ENCODE peak calls at places on chromosomes 2 and 18, in ten cellular contexts. One of them, this sample, is unnamed.

GRCh38 chr2:218003265-218003950 is 613 bp upstream of the TNS1 start:
- DNase-seq in spleen: no peak
- DNase-seq in head of caudate nucleus: no peak
- DNase-seq in left colon: no peak
- DNase-seq in neural progenitor cell: no peak
- DNase-seq in heart left ventricle: peak; percentile 55
- DNase-seq in HAP-1: no peak
- DNase-seq in NCI-H1417: no peak
- DNase-seq in NCI-H1092: no peak
- DNase-seq in stimulated activated CD8-positive, alpha-beta memory T cell treated with anti-CD3 and anti-CD28 coated beads, Interleukin-2, amount 100 ng/mL, for 1 hour: no peak
- DNase-seq in this sample: peak; percentile 42

GRCh38 chr2:68463287-68463877 is 3.7 kb downstream of the FBXO48 start:
- DNase-seq in spleen: no peak
- DNase-seq in head of caudate nucleus: no peak
- DNase-seq in left colon: no peak
- DNase-seq in neural progenitor cell: peak; percentile 69
- DNase-seq in heart left ventricle: no peak
- DNase-seq in HAP-1: no peak
- DNase-seq in NCI-H1417: peak; percentile 82
- DNase-seq in NCI-H1092: peak; percentile 20
- DNase-seq in stimulated activated CD8-positive, alpha-beta memory T cell treated with anti-CD3 and anti-CD28 coated beads, Interleukin-2, amount 100 ng/mL, for 1 hour: no peak
- DNase-seq in this sample: no peak

GRCh38 chr2:98771771-98772521 is 41.0 kb upstream of the MGAT4A start:
- DNase-seq in spleen: peak; percentile 78
- DNase-seq in head of caudate nucleus: no peak
- DNase-seq in left colon: no peak
- DNase-seq in neural progenitor cell: no peak
- DNase-seq in heart left ventricle: no peak
- DNase-seq in HAP-1: no peak
- DNase-seq in NCI-H1417: no peak
- DNase-seq in NCI-H1092: no peak
- DNase-seq in stimulated activated CD8-positive, alpha-beta memory T cell treated with anti-CD3 and anti-CD28 coated beads, Interleukin-2, amount 100 ng/mL, for 1 hour: no peak
- DNase-seq in this sample: no peak

GRCh38 chr2:156532989-156533388 is 96.8 kb downstream of the GPD2 start:
- DNase-seq in spleen: no peak
- DNase-seq in head of caudate nucleus: no peak
- DNase-seq in left colon: no peak
- DNase-seq in neural progenitor cell: no peak
- DNase-seq in heart left ventricle: no peak
- DNase-seq in HAP-1: no peak
- DNase-seq in NCI-H1417: no peak
- DNase-seq in NCI-H1092: no peak
- DNase-seq in stimulated activated CD8-positive, alpha-beta memory T cell treated with anti-CD3 and anti-CD28 coated beads, Interleukin-2, amount 100 ng/mL, for 1 hour: no peak
- DNase-seq in this sample: no peak

GRCh38 chr2:119545076-119545475 is 827 bp downstream of the CFAP221 start:
- DNase-seq in spleen: no peak
- DNase-seq in head of caudate nucleus: no peak
- DNase-seq in left colon: no peak
- DNase-seq in neural progenitor cell: no peak
- DNase-seq in heart left ventricle: no peak
- DNase-seq in HAP-1: no peak
- DNase-seq in NCI-H1417: no peak
- DNase-seq in NCI-H1092: no peak
- DNase-seq in stimulated activated CD8-positive, alpha-beta memory T cell treated with anti-CD3 and anti-CD28 coated beads, Interleukin-2, amount 100 ng/mL, for 1 hour: no peak
- DNase-seq in this sample: no peak

GRCh38 chr2:174012347-174013309 is 47.5 kb upstream of the SP3 start:
- DNase-seq in spleen: peak; percentile 88
- DNase-seq in head of caudate nucleus: peak; percentile 52
- DNase-seq in left colon: peak; percentile 70
- DNase-seq in neural progenitor cell: peak; percentile 70
- DNase-seq in heart left ventricle: peak; percentile 80
- DNase-seq in HAP-1: no peak
- DNase-seq in NCI-H1417: no peak
- DNase-seq in NCI-H1092: no peak
- DNase-seq in stimulated activated CD8-positive, alpha-beta memory T cell treated with anti-CD3 and anti-CD28 coated beads, Interleukin-2, amount 100 ng/mL, for 1 hour: no peak
- DNase-seq in this sample: peak; percentile 73

GRCh38 chr2:8987413-8987812 is 16.1 kb downstream of the MBOAT2 start:
- DNase-seq in spleen: no peak
- DNase-seq in head of caudate nucleus: no peak
- DNase-seq in left colon: no peak
- DNase-seq in neural progenitor cell: no peak
- DNase-seq in heart left ventricle: no peak
- DNase-seq in HAP-1: no peak
- DNase-seq in NCI-H1417: no peak
- DNase-seq in NCI-H1092: no peak
- DNase-seq in stimulated activated CD8-positive, alpha-beta memory T cell treated with anti-CD3 and anti-CD28 coated beads, Interleukin-2, amount 100 ng/mL, for 1 hour: no peak
- DNase-seq in this sample: no peak

GRCh38 chr18:12599543-12599942 is 58.4 kb downstream of the SPIRE1 start:
- DNase-seq in spleen: no peak
- DNase-seq in head of caudate nucleus: no peak
- DNase-seq in left colon: no peak
- DNase-seq in neural progenitor cell: no peak
- DNase-seq in heart left ventricle: no peak
- DNase-seq in HAP-1: no peak
- DNase-seq in NCI-H1417: no peak
- DNase-seq in NCI-H1092: no peak
- DNase-seq in stimulated activated CD8-positive, alpha-beta memory T cell treated with anti-CD3 and anti-CD28 coated beads, Interleukin-2, amount 100 ng/mL, for 1 hour: no peak
- DNase-seq in this sample: no peak

GRCh38 chr2:105337122-105338019 is at the start of gene C2orf49:
- DNase-seq in spleen: peak; percentile 95
- DNase-seq in head of caudate nucleus: peak; percentile 91
- DNase-seq in left colon: peak; percentile 85
- DNase-seq in neural progenitor cell: peak; percentile 96
- DNase-seq in heart left ventricle: peak; percentile 91
- DNase-seq in HAP-1: peak; percentile 91
- DNase-seq in NCI-H1417: peak; percentile 97
- DNase-seq in NCI-H1092: peak; percentile 87
- DNase-seq in stimulated activated CD8-positive, alpha-beta memory T cell treated with anti-CD3 and anti-CD28 coated beads, Interleukin-2, amount 100 ng/mL, for 1 hour: peak; percentile 72
- DNase-seq in this sample: peak; percentile 94

GRCh38 chr2:64338910-64339500 is 115.0 kb upstream of the LGALSL start:
- DNase-seq in spleen: no peak
- DNase-seq in head of caudate nucleus: no peak
- DNase-seq in left colon: no peak
- DNase-seq in neural progenitor cell: no peak
- DNase-seq in heart left ventricle: no peak
- DNase-seq in HAP-1: no peak
- DNase-seq in NCI-H1417: peak; percentile 55
- DNase-seq in NCI-H1092: no peak
- DNase-seq in stimulated activated CD8-positive, alpha-beta memory T cell treated with anti-CD3 and anti-CD28 coated beads, Interleukin-2, amount 100 ng/mL, for 1 hour: no peak
- DNase-seq in this sample: peak; percentile 70

GRCh38 chr18:27717816-27718215 is 459.1 kb downstream of the CDH2 start:
- DNase-seq in spleen: no peak
- DNase-seq in head of caudate nucleus: no peak
- DNase-seq in left colon: no peak
- DNase-seq in neural progenitor cell: no peak
- DNase-seq in heart left ventricle: no peak
- DNase-seq in HAP-1: peak; percentile 45
- DNase-seq in NCI-H1417: no peak
- DNase-seq in NCI-H1092: no peak
- DNase-seq in stimulated activated CD8-positive, alpha-beta memory T cell treated with anti-CD3 and anti-CD28 coated beads, Interleukin-2, amount 100 ng/mL, for 1 hour: no peak
- DNase-seq in this sample: no peak

GRCh38 chr2:160892204-160892603 is 268.0 kb upstream of the TANK start:
- DNase-seq in spleen: no peak
- DNase-seq in head of caudate nucleus: no peak
- DNase-seq in left colon: no peak
- DNase-seq in neural progenitor cell: no peak
- DNase-seq in heart left ventricle: no peak
- DNase-seq in HAP-1: no peak
- DNase-seq in NCI-H1417: no peak
- DNase-seq in NCI-H1092: no peak
- DNase-seq in stimulated activated CD8-positive, alpha-beta memory T cell treated with anti-CD3 and anti-CD28 coated beads, Interleukin-2, amount 100 ng/mL, for 1 hour: no peak
- DNase-seq in this sample: no peak

GRCh38 chr2:172734711-172735645 is 667 bp upstream of the RAPGEF4 start:
- DNase-seq in spleen: no peak
- DNase-seq in head of caudate nucleus: no peak
- DNase-seq in left colon: no peak
- DNase-seq in neural progenitor cell: peak; percentile 18
- DNase-seq in heart left ventricle: no peak
- DNase-seq in HAP-1: peak; percentile 16
- DNase-seq in NCI-H1417: peak; percentile 14
- DNase-seq in NCI-H1092: no peak
- DNase-seq in stimulated activated CD8-positive, alpha-beta memory T cell treated with anti-CD3 and anti-CD28 coated beads, Interleukin-2, amount 100 ng/mL, for 1 hour: no peak
- DNase-seq in this sample: no peak

GRCh38 chr2:42755161-42755900 is 8.6 kb downstream of the OXER1 start:
- DNase-seq in spleen: no peak
- DNase-seq in head of caudate nucleus: no peak
- DNase-seq in left colon: no peak
- DNase-seq in neural progenitor cell: no peak
- DNase-seq in heart left ventricle: no peak
- DNase-seq in HAP-1: no peak
- DNase-seq in NCI-H1417: no peak
- DNase-seq in NCI-H1092: no peak
- DNase-seq in stimulated activated CD8-positive, alpha-beta memory T cell treated with anti-CD3 and anti-CD28 coated beads, Interleukin-2, amount 100 ng/mL, for 1 hour: no peak
- DNase-seq in this sample: no peak

GRCh38 chr2:227038550-227039189 is 125.3 kb downstream of the COL4A4 start:
- DNase-seq in spleen: no peak
- DNase-seq in head of caudate nucleus: no peak
- DNase-seq in left colon: no peak
- DNase-seq in neural progenitor cell: no peak
- DNase-seq in heart left ventricle: no peak
- DNase-seq in HAP-1: no peak
- DNase-seq in NCI-H1417: peak; percentile 27
- DNase-seq in NCI-H1092: no peak
- DNase-seq in stimulated activated CD8-positive, alpha-beta memory T cell treated with anti-CD3 and anti-CD28 coated beads, Interleukin-2, amount 100 ng/mL, for 1 hour: no peak
- DNase-seq in this sample: no peak

GRCh38 chr18:28063181-28063790 is 113.6 kb downstream of the CDH2 start:
- DNase-seq in spleen: no peak
- DNase-seq in head of caudate nucleus: no peak
- DNase-seq in left colon: no peak
- DNase-seq in neural progenitor cell: no peak
- DNase-seq in heart left ventricle: no peak
- DNase-seq in HAP-1: peak; percentile 45
- DNase-seq in NCI-H1417: no peak
- DNase-seq in NCI-H1092: no peak
- DNase-seq in stimulated activated CD8-positive, alpha-beta memory T cell treated with anti-CD3 and anti-CD28 coated beads, Interleukin-2, amount 100 ng/mL, for 1 hour: no peak
- DNase-seq in this sample: no peak

GRCh38 chr2:181457741-181458425 is 697 bp downstream of the ITGA4 start:
- DNase-seq in spleen: peak; percentile 93
- DNase-seq in head of caudate nucleus: no peak
- DNase-seq in left colon: peak; percentile 34
- DNase-seq in neural progenitor cell: peak; percentile 61
- DNase-seq in heart left ventricle: peak; percentile 12
- DNase-seq in HAP-1: peak; percentile 69
- DNase-seq in NCI-H1417: no peak
- DNase-seq in NCI-H1092: no peak
- DNase-seq in stimulated activated CD8-positive, alpha-beta memory T cell treated with anti-CD3 and anti-CD28 coated beads, Interleukin-2, amount 100 ng/mL, for 1 hour: no peak
- DNase-seq in this sample: peak; percentile 18

GRCh38 chr2:96325884-96326255 is 753 bp downstream of the ITPRIPL1 start:
- DNase-seq in spleen: peak; percentile 81
- DNase-seq in head of caudate nucleus: no peak
- DNase-seq in left colon: no peak
- DNase-seq in neural progenitor cell: no peak
- DNase-seq in heart left ventricle: no peak
- DNase-seq in HAP-1: no peak
- DNase-seq in NCI-H1417: no peak
- DNase-seq in NCI-H1092: no peak
- DNase-seq in stimulated activated CD8-positive, alpha-beta memory T cell treated with anti-CD3 and anti-CD28 coated beads, Interleukin-2, amount 100 ng/mL, for 1 hour: peak; percentile 18
- DNase-seq in this sample: no peak

GRCh38 chr2:189394525-189394924 is 46.7 kb upstream of the WDR75 start:
- DNase-seq in spleen: no peak
- DNase-seq in head of caudate nucleus: no peak
- DNase-seq in left colon: no peak
- DNase-seq in neural progenitor cell: no peak
- DNase-seq in heart left ventricle: no peak
- DNase-seq in HAP-1: no peak
- DNase-seq in NCI-H1417: no peak
- DNase-seq in NCI-H1092: no peak
- DNase-seq in stimulated activated CD8-positive, alpha-beta memory T cell treated with anti-CD3 and anti-CD28 coated beads, Interleukin-2, amount 100 ng/mL, for 1 hour: no peak
- DNase-seq in this sample: no peak

GRCh38 chr2:232492236-232492848 is 4.7 kb upstream of the ECEL1 start:
- DNase-seq in spleen: peak; percentile 29
- DNase-seq in head of caudate nucleus: no peak
- DNase-seq in left colon: no peak
- DNase-seq in neural progenitor cell: no peak
- DNase-seq in heart left ventricle: no peak
- DNase-seq in HAP-1: no peak
- DNase-seq in NCI-H1417: no peak
- DNase-seq in NCI-H1092: no peak
- DNase-seq in stimulated activated CD8-positive, alpha-beta memory T cell treated with anti-CD3 and anti-CD28 coated beads, Interleukin-2, amount 100 ng/mL, for 1 hour: no peak
- DNase-seq in this sample: no peak

GRCh38 chr2:96802281-96802595 is 13.8 kb upstream of the CNNM3 start:
- DNase-seq in spleen: peak; percentile 90
- DNase-seq in head of caudate nucleus: no peak
- DNase-seq in left colon: no peak
- DNase-seq in neural progenitor cell: no peak
- DNase-seq in heart left ventricle: no peak
- DNase-seq in HAP-1: no peak
- DNase-seq in NCI-H1417: no peak
- DNase-seq in NCI-H1092: no peak
- DNase-seq in stimulated activated CD8-positive, alpha-beta memory T cell treated with anti-CD3 and anti-CD28 coated beads, Interleukin-2, amount 100 ng/mL, for 1 hour: no peak
- DNase-seq in this sample: no peak

GRCh38 chr2:62406573-62407043 is 99.4 kb downstream of the TMEM17 start:
- DNase-seq in spleen: no peak
- DNase-seq in head of caudate nucleus: no peak
- DNase-seq in left colon: no peak
- DNase-seq in neural progenitor cell: no peak
- DNase-seq in heart left ventricle: no peak
- DNase-seq in HAP-1: no peak
- DNase-seq in NCI-H1417: no peak
- DNase-seq in NCI-H1092: no peak
- DNase-seq in stimulated activated CD8-positive, alpha-beta memory T cell treated with anti-CD3 and anti-CD28 coated beads, Interleukin-2, amount 100 ng/mL, for 1 hour: no peak
- DNase-seq in this sample: no peak

GRCh38 chr18:64474751-64475150 is 325.9 kb upstream of the LINC00305 start:
- DNase-seq in spleen: no peak
- DNase-seq in head of caudate nucleus: no peak
- DNase-seq in left colon: no peak
- DNase-seq in neural progenitor cell: no peak
- DNase-seq in heart left ventricle: no peak
- DNase-seq in HAP-1: no peak
- DNase-seq in NCI-H1417: peak; percentile 91
- DNase-seq in NCI-H1092: no peak
- DNase-seq in stimulated activated CD8-positive, alpha-beta memory T cell treated with anti-CD3 and anti-CD28 coated beads, Interleukin-2, amount 100 ng/mL, for 1 hour: no peak
- DNase-seq in this sample: no peak

GRCh38 chr2:128139624-128140023 is 48.6 kb downstream of the UGGT1 start:
- DNase-seq in spleen: no peak
- DNase-seq in head of caudate nucleus: no peak
- DNase-seq in left colon: no peak
- DNase-seq in neural progenitor cell: no peak
- DNase-seq in heart left ventricle: no peak
- DNase-seq in HAP-1: no peak
- DNase-seq in NCI-H1417: peak; percentile 46
- DNase-seq in NCI-H1092: no peak
- DNase-seq in stimulated activated CD8-positive, alpha-beta memory T cell treated with anti-CD3 and anti-CD28 coated beads, Interleukin-2, amount 100 ng/mL, for 1 hour: no peak
- DNase-seq in this sample: no peak

GRCh38 chr2:176455865-176456291 is 186.6 kb downstream of the MTX2 start:
- DNase-seq in spleen: no peak
- DNase-seq in head of caudate nucleus: no peak
- DNase-seq in left colon: peak; percentile 49
- DNase-seq in neural progenitor cell: peak; percentile 87
- DNase-seq in heart left ventricle: peak; percentile 70
- DNase-seq in HAP-1: peak; percentile 40
- DNase-seq in NCI-H1417: peak; percentile 87
- DNase-seq in NCI-H1092: no peak
- DNase-seq in stimulated activated CD8-positive, alpha-beta memory T cell treated with anti-CD3 and anti-CD28 coated beads, Interleukin-2, amount 100 ng/mL, for 1 hour: no peak
- DNase-seq in this sample: peak; percentile 72

GRCh38 chr2:112938904-112939303 is 27.9 kb downstream of the IL37 start:
- DNase-seq in spleen: no peak
- DNase-seq in head of caudate nucleus: no peak
- DNase-seq in left colon: no peak
- DNase-seq in neural progenitor cell: no peak
- DNase-seq in heart left ventricle: no peak
- DNase-seq in HAP-1: no peak
- DNase-seq in NCI-H1417: no peak
- DNase-seq in NCI-H1092: no peak
- DNase-seq in stimulated activated CD8-positive, alpha-beta memory T cell treated with anti-CD3 and anti-CD28 coated beads, Interleukin-2, amount 100 ng/mL, for 1 hour: no peak
- DNase-seq in this sample: no peak

GRCh38 chr2:201628545-201628944 is 14.8 kb downstream of the TMEM237 start:
- DNase-seq in spleen: no peak
- DNase-seq in head of caudate nucleus: no peak
- DNase-seq in left colon: no peak
- DNase-seq in neural progenitor cell: no peak
- DNase-seq in heart left ventricle: no peak
- DNase-seq in HAP-1: no peak
- DNase-seq in NCI-H1417: no peak
- DNase-seq in NCI-H1092: no peak
- DNase-seq in stimulated activated CD8-positive, alpha-beta memory T cell treated with anti-CD3 and anti-CD28 coated beads, Interleukin-2, amount 100 ng/mL, for 1 hour: no peak
- DNase-seq in this sample: no peak

GRCh38 chr18:48828713-48829442 is 121.9 kb downstream of the SMAD7 start:
- DNase-seq in spleen: peak; percentile 66
- DNase-seq in head of caudate nucleus: peak; percentile 44
- DNase-seq in left colon: peak; percentile 24
- DNase-seq in neural progenitor cell: peak; percentile 30
- DNase-seq in heart left ventricle: no peak
- DNase-seq in HAP-1: peak; percentile 7
- DNase-seq in NCI-H1417: peak; percentile 90
- DNase-seq in NCI-H1092: peak; percentile 29
- DNase-seq in stimulated activated CD8-positive, alpha-beta memory T cell treated with anti-CD3 and anti-CD28 coated beads, Interleukin-2, amount 100 ng/mL, for 1 hour: no peak
- DNase-seq in this sample: peak; percentile 51

This sample was measured in ELF-1.